ENCODE peak calls at places on chromosomes 4 and X, in four cellular contexts. A, K, D and C are unnamed samples. For H3K27me3 and H3K4me1, the result is how much of the 10 kb centered on the place peaks cover.

GRCh38 chrX:65697173-65697572 is 29.7 kb downstream of the MSN start:
- DNase-seq in A (no peak), D (no peak), K (no peak), C (no peak)

GRCh38 chr4:4837921-4838601 is 21.4 kb upstream of the MSX1 start:
- DNase-seq in A (no peak), D (no peak), K (no peak), C (no peak)

GRCh38 chrX:78104447-78105176 is 564 bp downstream of the PGK1 start:
- DNase-seq in A (peak), K (peak), D (peak), C (peak)

GRCh38 chr4:74032064-74032463 is 6.4 kb downstream of the CXCL3 start:
- DNase-seq in A (no peak), D (no peak), K (no peak), C (no peak)

GRCh38 chrX:78075787-78076389 is 28.2 kb upstream of the PGK1 start:
- DNase-seq in K (no peak), A (no peak), D (no peak), C (no peak)

GRCh38 chr4:7662507-7662846 is 227.7 kb upstream of the PSAPL1 start:
- DNase-seq in A (no peak), D (no peak), K (no peak), C (no peak)

GRCh38 chrX:47796433-47796906 is 40.2 kb upstream of the ZNF81 start:
- DNase-seq in K (no peak), A (no peak), D (no peak), C (no peak)

GRCh38 chr4:107034982-107035710 is 967 bp downstream of the DKK2 start:
- DNase-seq in A (peak), K (peak), D (no peak), C (peak)

GRCh38 chr4:173413043-173413442 is 14.1 kb upstream of the SCRG1 start:
- DNase-seq in K (no peak), D (no peak), A (no peak), C (no peak)

GRCh38 chr4:90181644-90182043 is 54.5 kb downstream of the CCSER1 start:
- DNase-seq in A (no peak), K (no peak), D (no peak), C (no peak)

DNA sequence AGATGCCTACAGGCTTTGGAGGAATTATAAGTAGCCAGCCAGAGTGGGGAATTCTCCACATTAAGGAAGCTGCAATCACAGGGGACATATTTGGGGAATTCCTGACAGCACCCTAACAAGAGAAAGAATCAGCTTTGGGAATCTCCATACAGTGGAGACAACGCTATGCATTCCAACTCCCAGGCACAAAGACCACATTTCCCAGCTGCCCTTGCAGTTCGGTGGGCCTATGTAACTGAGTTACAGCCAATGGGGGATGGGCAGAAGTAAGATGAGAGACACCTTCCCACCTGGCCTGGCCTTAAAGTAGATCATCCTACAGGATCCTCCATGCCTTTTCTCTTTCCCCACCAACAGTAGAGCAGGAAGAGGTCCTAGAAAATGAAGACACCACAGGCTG is 43.4 kb upstream of the CCKAR start:
- DNase-seq in D (no peak), K (no peak), A (no peak), C (no peak)
- H3K27me3 ChIP-seq in D (under half), K (under half), A (under half), C (under half)

GRCh38 chrX:133698298-133698697 is 283.0 kb upstream of the GPC4 start:
- DNase-seq in A (no peak), K (no peak), D (no peak), C (no peak)
- TF ChIP-seq CTCF in A (no peak), K (no peak), D (no peak), C (no peak)

GRCh38 chr4:40448875-40449274 is 113.7 kb downstream of the CHRNA9 start:
- DNase-seq in A (peak), K (no peak), D (peak), C (peak)

GRCh38 chr4:40455340-40455902 is 120.3 kb downstream of the CHRNA9 start:
- DNase-seq in K (peak), A (peak), D (no peak), C (no peak)

GRCh38 chr4:40453912-40454311 is 118.8 kb downstream of the CHRNA9 start:
- DNase-seq in A (no peak), K (no peak), D (no peak), C (no peak)

GRCh38 chr4:40454816-40455215 is 119.7 kb downstream of the CHRNA9 start:
- DNase-seq in A (no peak), D (no peak), K (no peak), C (no peak)

DNA sequence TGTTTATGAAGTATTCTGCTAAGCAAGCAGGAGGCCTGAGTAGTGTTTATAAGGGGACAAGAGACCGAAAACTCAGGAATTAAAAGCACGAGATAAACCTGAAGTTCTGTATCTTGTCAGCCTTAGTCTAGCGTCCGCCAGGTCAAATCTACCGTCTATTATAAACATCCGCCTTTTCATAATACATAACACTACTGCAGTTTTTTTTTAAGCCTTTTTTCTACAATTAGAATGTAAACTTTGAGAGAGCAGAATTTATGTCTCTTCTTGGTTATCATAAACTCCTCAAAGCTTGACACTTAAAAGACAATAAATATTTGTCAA is 117.3 kb downstream of the CHRNA9 start:
- DNase-seq in K (no peak), A (no peak), D (no peak), C (no peak)
- H3K4me1 ChIP-seq in K (under half), A (under half), D (under half), C (under half)

GRCh38 chr4:3573131-3573530 is 40.9 kb upstream of the LRPAP1 start:
- DNase-seq in A (peak), K (no peak), D (no peak), C (no peak)

GRCh38 chr4:3572363-3572762 is 40.1 kb upstream of the LRPAP1 start:
- DNase-seq in A (no peak), D (no peak), K (no peak), C (no peak)

DNA sequence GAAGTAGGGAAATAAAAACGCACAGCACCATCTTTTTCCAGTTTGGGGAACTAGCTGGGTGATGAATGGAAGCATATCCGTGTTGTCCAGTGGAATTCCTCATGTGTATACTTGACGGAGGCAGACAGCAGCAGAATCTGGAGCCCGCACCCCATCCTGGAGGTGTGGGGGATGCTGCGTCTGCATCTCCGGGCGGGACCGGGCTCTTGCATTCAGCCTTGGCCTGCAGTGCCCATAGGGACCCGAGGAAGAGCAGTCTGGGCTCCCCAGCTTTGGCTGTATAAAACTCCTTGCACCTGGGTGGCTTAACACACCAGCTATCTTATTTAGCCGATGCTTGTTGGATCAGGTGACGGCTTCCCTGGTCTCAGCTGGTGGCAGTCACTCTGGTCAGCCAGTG is 39.7 kb upstream of the LRPAP1 start:
- DNase-seq in D (no peak), A (no peak), K (no peak), C (no peak)
- H3K27me3 ChIP-seq in D (under half), A (under half), K (under half), C (under half)

GRCh38 chr4:149690726-149691125 is 124.9 kb downstream of the IQCM start:
- DNase-seq in K (no peak), A (no peak), D (no peak), C (no peak)
- TF ChIP-seq CTCF in K (no peak), A (peak), D (no peak), C (no peak)

GRCh38 chr4:102808009-102808408 is 19.3 kb downstream of the UBE2D3 start:
- DNase-seq in K (no peak), A (no peak), D (no peak), C (no peak)
- H3K4me1 ChIP-seq in K (under half), A (under half), D (under half), C (under half)